ENCODE peak calls at places on chromosomes 4 and X, in ten cellular contexts. One of them, this sample, is unnamed.

GRCh38 chrX:19177710-19178109 is 55.4 kb upstream of the ADGRG2 start:
- DNase-seq in IMR-90: no peak
- DNase-seq in heart left ventricle: no peak
- DNase-seq in breast epithelium: no peak
- DNase-seq in endothelial cell of umbilical vein: no peak
- DNase-seq in uterus: no peak
- DNase-seq in lower leg skin: no peak
- DNase-seq in spleen: no peak
- DNase-seq in ovary: no peak
- DNase-seq in A549: no peak
- DNase-seq in this sample: no peak

GRCh38 chr4:98470366-98470765 is 188.0 kb downstream of the TSPAN5 start:
- DNase-seq in IMR-90: no peak
- DNase-seq in heart left ventricle: no peak
- DNase-seq in breast epithelium: no peak
- DNase-seq in endothelial cell of umbilical vein: no peak
- DNase-seq in uterus: no peak
- DNase-seq in lower leg skin: no peak
- DNase-seq in spleen: no peak
- DNase-seq in ovary: no peak
- DNase-seq in A549: no peak
- DNase-seq in this sample: no peak

GRCh38 chr4:183729430-183730328 is 70.6 kb downstream of the TRAPPC11 start:
- DNase-seq in IMR-90: peak; percentile 70
- DNase-seq in heart left ventricle: no peak
- DNase-seq in breast epithelium: no peak
- DNase-seq in endothelial cell of umbilical vein: no peak
- DNase-seq in uterus: no peak
- DNase-seq in lower leg skin: no peak
- DNase-seq in spleen: no peak
- DNase-seq in ovary: no peak
- DNase-seq in A549: peak; percentile 10
- DNase-seq in this sample: no peak

GRCh38 chrX:17500145-17500579 is 125.2 kb downstream of the NHS start:
- DNase-seq in IMR-90: peak; percentile 64
- DNase-seq in heart left ventricle: no peak
- DNase-seq in breast epithelium: no peak
- DNase-seq in endothelial cell of umbilical vein: peak; percentile 85
- DNase-seq in uterus: no peak
- DNase-seq in lower leg skin: no peak
- DNase-seq in spleen: no peak
- DNase-seq in ovary: no peak
- DNase-seq in A549: peak; percentile 92
- DNase-seq in this sample: no peak

GRCh38 chr4:6222761-6223292 is 22.5 kb upstream of the JAKMIP1 start:
- DNase-seq in IMR-90: no peak
- DNase-seq in heart left ventricle: no peak
- DNase-seq in breast epithelium: no peak
- DNase-seq in endothelial cell of umbilical vein: no peak
- DNase-seq in uterus: no peak
- DNase-seq in lower leg skin: no peak
- DNase-seq in spleen: no peak
- DNase-seq in ovary: no peak
- DNase-seq in A549: no peak
- DNase-seq in this sample: no peak

GRCh38 chr4:76375703-76376102 is 45.2 kb downstream of the CCDC158 start:
- DNase-seq in IMR-90: no peak
- DNase-seq in heart left ventricle: no peak
- DNase-seq in breast epithelium: no peak
- DNase-seq in endothelial cell of umbilical vein: no peak
- DNase-seq in uterus: no peak
- DNase-seq in lower leg skin: no peak
- DNase-seq in spleen: no peak
- DNase-seq in ovary: no peak
- DNase-seq in A549: no peak
- DNase-seq in this sample: no peak

GRCh38 chrX:143664302-143664701 is 28.4 kb upstream of the SLITRK4 start:
- DNase-seq in IMR-90: no peak
- DNase-seq in heart left ventricle: no peak
- DNase-seq in breast epithelium: no peak
- DNase-seq in endothelial cell of umbilical vein: no peak
- DNase-seq in uterus: no peak
- DNase-seq in lower leg skin: no peak
- DNase-seq in spleen: no peak
- DNase-seq in ovary: no peak
- DNase-seq in A549: peak; percentile 7
- DNase-seq in this sample: no peak

GRCh38 chr4:29541757-29542156 is 1178.4 kb upstream of the PCDH7 start:
- DNase-seq in IMR-90: no peak
- DNase-seq in heart left ventricle: peak; percentile 45
- DNase-seq in breast epithelium: no peak
- DNase-seq in endothelial cell of umbilical vein: no peak
- DNase-seq in uterus: no peak
- DNase-seq in lower leg skin: no peak
- DNase-seq in spleen: no peak
- DNase-seq in ovary: no peak
- DNase-seq in A549: no peak
- DNase-seq in this sample: no peak

GRCh38 chr4:143411527-143412480 is 75.1 kb downstream of the GAB1 start:
- DNase-seq in IMR-90: peak; percentile 58
- DNase-seq in heart left ventricle: no peak
- DNase-seq in breast epithelium: no peak
- DNase-seq in endothelial cell of umbilical vein: peak; percentile 94
- DNase-seq in uterus: no peak
- DNase-seq in lower leg skin: no peak
- DNase-seq in spleen: no peak
- DNase-seq in ovary: no peak
- DNase-seq in A549: no peak
- DNase-seq in this sample: no peak

GRCh38 chr4:1715002-1715761 is 3.1 kb upstream of the SLBP start:
- DNase-seq in IMR-90: no peak
- DNase-seq in heart left ventricle: no peak
- DNase-seq in breast epithelium: no peak
- DNase-seq in endothelial cell of umbilical vein: no peak
- DNase-seq in uterus: no peak
- DNase-seq in lower leg skin: no peak
- DNase-seq in spleen: peak; percentile 88
- DNase-seq in ovary: no peak
- DNase-seq in A549: no peak
- DNase-seq in this sample: no peak

GRCh38 chr4:24070117-24070516 is 180.3 kb upstream of the PPARGC1A start:
- DNase-seq in IMR-90: peak; percentile 96
- DNase-seq in heart left ventricle: no peak
- DNase-seq in breast epithelium: no peak
- DNase-seq in endothelial cell of umbilical vein: no peak
- DNase-seq in uterus: no peak
- DNase-seq in lower leg skin: no peak
- DNase-seq in spleen: no peak
- DNase-seq in ovary: no peak
- DNase-seq in A549: peak; percentile 1
- DNase-seq in this sample: no peak

GRCh38 chr4:109214622-109215350 is 87.7 kb downstream of the COL25A1 start:
- DNase-seq in IMR-90: no peak
- DNase-seq in heart left ventricle: no peak
- DNase-seq in breast epithelium: no peak
- DNase-seq in endothelial cell of umbilical vein: peak; percentile 82
- DNase-seq in uterus: no peak
- DNase-seq in lower leg skin: no peak
- DNase-seq in spleen: no peak
- DNase-seq in ovary: no peak
- DNase-seq in A549: no peak
- DNase-seq in this sample: no peak

GRCh38 chr4:73593631-73594241 is 26.5 kb downstream of the RASSF6 start:
- DNase-seq in IMR-90: peak; percentile 49
- DNase-seq in heart left ventricle: no peak
- DNase-seq in breast epithelium: no peak
- DNase-seq in endothelial cell of umbilical vein: peak; percentile 55
- DNase-seq in uterus: no peak
- DNase-seq in lower leg skin: no peak
- DNase-seq in spleen: no peak
- DNase-seq in ovary: no peak
- DNase-seq in A549: peak; percentile 44
- DNase-seq in this sample: no peak

GRCh38 chr4:152382057-152382785 is 153.7 kb downstream of the FBXW7 start:
- DNase-seq in IMR-90: peak; percentile 21
- DNase-seq in heart left ventricle: no peak
- DNase-seq in breast epithelium: no peak
- DNase-seq in endothelial cell of umbilical vein: peak; percentile 14
- DNase-seq in uterus: no peak
- DNase-seq in lower leg skin: no peak
- DNase-seq in spleen: no peak
- DNase-seq in ovary: peak; percentile 20
- DNase-seq in A549: no peak
- DNase-seq in this sample: no peak

GRCh38 chr4:138910914-138911336 is 104.7 kb upstream of the NOCT start:
- DNase-seq in IMR-90: peak; percentile 86
- DNase-seq in heart left ventricle: peak; percentile 79
- DNase-seq in breast epithelium: peak; percentile 84
- DNase-seq in endothelial cell of umbilical vein: peak; percentile 99
- DNase-seq in uterus: peak; percentile 63
- DNase-seq in lower leg skin: peak; percentile 81
- DNase-seq in spleen: peak; percentile 74
- DNase-seq in ovary: peak; percentile 59
- DNase-seq in A549: peak; percentile 90
- DNase-seq in this sample: peak; percentile 4

GRCh38 chr4:101282076-101282844 is 65.1 kb downstream of the PPP3CA start:
- DNase-seq in IMR-90: no peak
- DNase-seq in heart left ventricle: no peak
- DNase-seq in breast epithelium: no peak
- DNase-seq in endothelial cell of umbilical vein: no peak
- DNase-seq in uterus: no peak
- DNase-seq in lower leg skin: no peak
- DNase-seq in spleen: no peak
- DNase-seq in ovary: no peak
- DNase-seq in A549: no peak
- DNase-seq in this sample: no peak

GRCh38 chr4:76219299-76220055 is 5.9 kb upstream of the SCARB2 start:
- DNase-seq in IMR-90: peak; percentile 62
- DNase-seq in heart left ventricle: no peak
- DNase-seq in breast epithelium: no peak
- DNase-seq in endothelial cell of umbilical vein: no peak
- DNase-seq in uterus: no peak
- DNase-seq in lower leg skin: no peak
- DNase-seq in spleen: no peak
- DNase-seq in ovary: peak; percentile 46
- DNase-seq in A549: peak; percentile 23
- DNase-seq in this sample: no peak

GRCh38 chr4:112515278-112516075 is 503 bp downstream of the NEUROG2 start:
- DNase-seq in IMR-90: no peak
- DNase-seq in heart left ventricle: peak; percentile 57
- DNase-seq in breast epithelium: no peak
- DNase-seq in endothelial cell of umbilical vein: peak; percentile 40
- DNase-seq in uterus: no peak
- DNase-seq in lower leg skin: no peak
- DNase-seq in spleen: no peak
- DNase-seq in ovary: no peak
- DNase-seq in A549: peak; percentile 27
- DNase-seq in this sample: peak; percentile 1
- TF ChIP-seq POLR2A in IMR-90: no peak
- TF ChIP-seq POLR2A in heart left ventricle: no peak
- TF ChIP-seq POLR2A in breast epithelium: no peak
- TF ChIP-seq POLR2A in endothelial cell of umbilical vein: no peak
- TF ChIP-seq POLR2A in uterus: no peak
- TF ChIP-seq POLR2A in lower leg skin: no peak
- TF ChIP-seq POLR2A in spleen: no peak
- TF ChIP-seq POLR2A in ovary: no peak
- TF ChIP-seq POLR2A in A549: no peak
- TF ChIP-seq POLR2A in this sample: no peak

GRCh38 chr4:126916626-126917140 is 716.1 kb upstream of the INTU start:
- DNase-seq in IMR-90: peak; percentile 86
- DNase-seq in heart left ventricle: no peak
- DNase-seq in breast epithelium: no peak
- DNase-seq in endothelial cell of umbilical vein: no peak
- DNase-seq in uterus: no peak
- DNase-seq in lower leg skin: peak; percentile 16
- DNase-seq in spleen: no peak
- DNase-seq in ovary: no peak
- DNase-seq in A549: no peak
- DNase-seq in this sample: no peak
- H3K4me3 ChIP-seq in IMR-90: peak overlapping the region; percentile 21
- H3K4me3 ChIP-seq in heart left ventricle: no peak overlapping the region
- H3K4me3 ChIP-seq in breast epithelium: peak overlapping the region; percentile 27
- H3K4me3 ChIP-seq in endothelial cell of umbilical vein: no peak overlapping the region
- H3K4me3 ChIP-seq in uterus: no peak overlapping the region
- H3K4me3 ChIP-seq in lower leg skin: no peak overlapping the region
- H3K4me3 ChIP-seq in spleen: no peak overlapping the region
- H3K4me3 ChIP-seq in ovary: no peak overlapping the region
- H3K4me3 ChIP-seq in A549: no peak overlapping the region
- H3K4me3 ChIP-seq in this sample: no peak overlapping the region

GRCh38 chr4:17811078-17811603 is 362 bp downstream of the NCAPG start:
- DNase-seq in IMR-90: no peak
- DNase-seq in heart left ventricle: no peak
- DNase-seq in breast epithelium: no peak
- DNase-seq in endothelial cell of umbilical vein: no peak
- DNase-seq in uterus: no peak
- DNase-seq in lower leg skin: no peak
- DNase-seq in spleen: no peak
- DNase-seq in ovary: no peak
- DNase-seq in A549: no peak
- DNase-seq in this sample: no peak

GRCh38 chr4:17809667-17810066 is 890 bp downstream of the DCAF16 start:
- DNase-seq in IMR-90: no peak
- DNase-seq in heart left ventricle: no peak
- DNase-seq in breast epithelium: no peak
- DNase-seq in endothelial cell of umbilical vein: peak; percentile 14
- DNase-seq in uterus: no peak
- DNase-seq in lower leg skin: no peak
- DNase-seq in spleen: no peak
- DNase-seq in ovary: no peak
- DNase-seq in A549: no peak
- DNase-seq in this sample: no peak

GRCh38 chr4:17812801-17813200 is 2.0 kb downstream of the NCAPG start:
- DNase-seq in IMR-90: no peak
- DNase-seq in heart left ventricle: no peak
- DNase-seq in breast epithelium: no peak
- DNase-seq in endothelial cell of umbilical vein: peak; percentile 50
- DNase-seq in uterus: no peak
- DNase-seq in lower leg skin: no peak
- DNase-seq in spleen: no peak
- DNase-seq in ovary: no peak
- DNase-seq in A549: no peak
- DNase-seq in this sample: no peak

GRCh38 chr4:17812125-17812524 is 1.3 kb downstream of the NCAPG start:
- DNase-seq in IMR-90: no peak
- DNase-seq in heart left ventricle: no peak
- DNase-seq in breast epithelium: no peak
- DNase-seq in endothelial cell of umbilical vein: peak; percentile 32
- DNase-seq in uterus: no peak
- DNase-seq in lower leg skin: no peak
- DNase-seq in spleen: no peak
- DNase-seq in ovary: no peak
- DNase-seq in A549: no peak
- DNase-seq in this sample: no peak

GRCh38 chr4:17810260-17811077 is at the start of the genes DCAF16 and NCAPG:
- DNase-seq in IMR-90: peak; percentile 99
- DNase-seq in heart left ventricle: peak; percentile 100
- DNase-seq in breast epithelium: peak; percentile 98
- DNase-seq in endothelial cell of umbilical vein: peak; percentile 100
- DNase-seq in uterus: peak; percentile 99
- DNase-seq in lower leg skin: peak; percentile 99
- DNase-seq in spleen: peak; percentile 100
- DNase-seq in ovary: peak; percentile 99
- DNase-seq in A549: peak; percentile 99
- DNase-seq in this sample: peak; percentile 90
- TF ChIP-seq POLR2A in IMR-90: peak; percentile 97
- TF ChIP-seq POLR2A in heart left ventricle: peak; percentile 75
- TF ChIP-seq POLR2A in breast epithelium: peak; percentile 95
- TF ChIP-seq POLR2A in endothelial cell of umbilical vein: peak; percentile 94
- TF ChIP-seq POLR2A in uterus: peak; percentile 97
- TF ChIP-seq POLR2A in lower leg skin: peak; percentile 95
- TF ChIP-seq POLR2A in spleen: peak; percentile 77
- TF ChIP-seq POLR2A in ovary: peak; percentile 92
- TF ChIP-seq POLR2A in A549: peak; percentile 91
- TF ChIP-seq POLR2A in this sample: peak; percentile 98

GRCh38 chrX:145821898-145822567 is 4.4 kb downstream of the SLITRK2 start:
- DNase-seq in IMR-90: no peak
- DNase-seq in heart left ventricle: no peak
- DNase-seq in breast epithelium: no peak
- DNase-seq in endothelial cell of umbilical vein: no peak
- DNase-seq in uterus: no peak
- DNase-seq in lower leg skin: no peak
- DNase-seq in spleen: no peak
- DNase-seq in ovary: no peak
- DNase-seq in A549: no peak
- DNase-seq in this sample: no peak
- H3K4me3 ChIP-seq in IMR-90: no peak overlapping the region
- H3K4me3 ChIP-seq in heart left ventricle: no peak overlapping the region
- H3K4me3 ChIP-seq in breast epithelium: no peak overlapping the region
- H3K4me3 ChIP-seq in endothelial cell of umbilical vein: no peak overlapping the region
- H3K4me3 ChIP-seq in uterus: no peak overlapping the region
- H3K4me3 ChIP-seq in lower leg skin: no peak overlapping the region
- H3K4me3 ChIP-seq in spleen: no peak overlapping the region
- H3K4me3 ChIP-seq in ovary: no peak overlapping the region
- H3K4me3 ChIP-seq in A549: no peak overlapping the region
- H3K4me3 ChIP-seq in this sample: no peak overlapping the region